ENCODE peak calls at places on chromosome 15, in six cellular contexts. One of them, this sample, is unnamed.

GRCh38 chr15:82851981-82852511 is 42.6 kb downstream of the WHAMM start:
- DNase-seq in heart right ventricle: no peak
- DNase-seq in skeletal muscle cell: no peak
- DNase-seq in BJ: no peak
- DNase-seq in pancreas: no peak
- DNase-seq in A549: no peak
- DNase-seq in this sample: no peak

GRCh38 chr15:37973856-37974255 is 39.4 kb downstream of the TMCO5A start:
- DNase-seq in heart right ventricle: no peak
- DNase-seq in skeletal muscle cell: no peak
- DNase-seq in BJ: no peak
- DNase-seq in pancreas: no peak
- DNase-seq in A549: no peak
- DNase-seq in this sample: no peak

GRCh38 chr15:99503411-99503810 is 62.4 kb upstream of the MEF2A start:
- DNase-seq in heart right ventricle: no peak
- DNase-seq in skeletal muscle cell: no peak
- DNase-seq in BJ: no peak
- DNase-seq in pancreas: no peak
- DNase-seq in A549: no peak
- DNase-seq in this sample: no peak

GRCh38 chr15:74732846-74733245 is 7.5 kb upstream of the CYP1A1 start:
- DNase-seq in heart right ventricle: no peak
- DNase-seq in skeletal muscle cell: no peak
- DNase-seq in BJ: no peak
- DNase-seq in pancreas: no peak
- DNase-seq in A549: no peak
- DNase-seq in this sample: no peak

GRCh38 chr15:97998307-97999071 is 38.0 kb downstream of the ARRDC4 start:
- DNase-seq in heart right ventricle: no peak
- DNase-seq in skeletal muscle cell: no peak
- DNase-seq in BJ: no peak
- DNase-seq in pancreas: no peak
- DNase-seq in A549: no peak
- DNase-seq in this sample: no peak

GRCh38 chr15:40055576-40056293 is 16.8 kb upstream of the SRP14 start:
- DNase-seq in heart right ventricle: peak; percentile 65
- DNase-seq in skeletal muscle cell: no peak
- DNase-seq in BJ: no peak
- DNase-seq in pancreas: peak; percentile 74
- DNase-seq in A549: no peak
- DNase-seq in this sample: no peak

GRCh38 chr15:38072507-38073277 is 138.3 kb downstream of the TMCO5A start:
- DNase-seq in heart right ventricle: peak; percentile 65
- DNase-seq in skeletal muscle cell: peak; percentile 39
- DNase-seq in BJ: no peak
- DNase-seq in pancreas: peak; percentile 64
- DNase-seq in A549: peak; percentile 39
- DNase-seq in this sample: peak; percentile 75

GRCh38 chr15:73681856-73682596 is 2.2 kb upstream of the CD276 start:
- DNase-seq in heart right ventricle: no peak
- DNase-seq in skeletal muscle cell: no peak
- DNase-seq in BJ: no peak
- DNase-seq in pancreas: no peak
- DNase-seq in A549: no peak
- DNase-seq in this sample: no peak

GRCh38 chr15:87155771-87156170 is 1076.1 kb downstream of the AGBL1 start:
- DNase-seq in heart right ventricle: no peak
- DNase-seq in skeletal muscle cell: no peak
- DNase-seq in BJ: no peak
- DNase-seq in pancreas: no peak
- DNase-seq in A549: no peak
- DNase-seq in this sample: no peak

GRCh38 chr15:78093242-78094020 is 1.1 kb downstream of the SH2D7 start:
- DNase-seq in heart right ventricle: no peak
- DNase-seq in skeletal muscle cell: peak; percentile 77
- DNase-seq in BJ: peak; percentile 75
- DNase-seq in pancreas: no peak
- DNase-seq in A549: no peak
- DNase-seq in this sample: no peak

GRCh38 chr15:83999396-84000120 is 236.0 kb upstream of the GOLGA6L4 start:
- DNase-seq in heart right ventricle: no peak
- DNase-seq in skeletal muscle cell: peak; percentile 4
- DNase-seq in BJ: no peak
- DNase-seq in pancreas: no peak
- DNase-seq in A549: no peak
- DNase-seq in this sample: no peak

GRCh38 chr15:78308422-78309021 is 9.1 kb upstream of the SKIC8 start:
- DNase-seq in heart right ventricle: peak; percentile 52
- DNase-seq in skeletal muscle cell: no peak
- DNase-seq in BJ: no peak
- DNase-seq in pancreas: peak; percentile 56
- DNase-seq in A549: peak; percentile 87
- DNase-seq in this sample: peak; percentile 76

GRCh38 chr15:70023769-70024491 is 73.8 kb downstream of the TLE3 start:
- DNase-seq in heart right ventricle: peak; percentile 52
- DNase-seq in skeletal muscle cell: peak; percentile 64
- DNase-seq in BJ: peak; percentile 19
- DNase-seq in pancreas: no peak
- DNase-seq in A549: no peak
- DNase-seq in this sample: peak; percentile 66

GRCh38 chr15:101017935-101018849 is 99.0 kb downstream of the LRRK1 start:
- DNase-seq in heart right ventricle: peak; percentile 2
- DNase-seq in skeletal muscle cell: no peak
- DNase-seq in BJ: no peak
- DNase-seq in pancreas: no peak
- DNase-seq in A549: no peak
- DNase-seq in this sample: no peak

GRCh38 chr15:58398053-58398452 is 33.7 kb upstream of the LIPC start:
- DNase-seq in heart right ventricle: no peak
- DNase-seq in skeletal muscle cell: no peak
- DNase-seq in BJ: no peak
- DNase-seq in pancreas: no peak
- DNase-seq in A549: no peak
- DNase-seq in this sample: no peak

GRCh38 chr15:62647195-62647865 is 395.2 kb upstream of the TPM1 start:
- DNase-seq in heart right ventricle: peak; percentile 14
- DNase-seq in skeletal muscle cell: no peak
- DNase-seq in BJ: peak; percentile 47
- DNase-seq in pancreas: no peak
- DNase-seq in A549: peak; percentile 93
- DNase-seq in this sample: no peak

GRCh38 chr15:57663262-57663661 is 43.3 kb upstream of the POLR2M start:
- DNase-seq in heart right ventricle: no peak
- DNase-seq in skeletal muscle cell: no peak
- DNase-seq in BJ: no peak
- DNase-seq in pancreas: no peak
- DNase-seq in A549: no peak
- DNase-seq in this sample: no peak

GRCh38 chr15:100163961-100164360 is 177.8 kb downstream of the ADAMTS17 start:
- DNase-seq in heart right ventricle: no peak
- DNase-seq in skeletal muscle cell: no peak
- DNase-seq in BJ: no peak
- DNase-seq in pancreas: no peak
- DNase-seq in A549: no peak
- DNase-seq in this sample: no peak

GRCh38 chr15:90892023-90892422 is 7.7 kb downstream of the FES start:
- DNase-seq in heart right ventricle: no peak
- DNase-seq in skeletal muscle cell: no peak
- DNase-seq in BJ: no peak
- DNase-seq in pancreas: no peak
- DNase-seq in A549: no peak
- DNase-seq in this sample: no peak

GRCh38 chr15:90892498-90893174 is 8.3 kb downstream of the FES start:
- DNase-seq in heart right ventricle: no peak
- DNase-seq in skeletal muscle cell: no peak
- DNase-seq in BJ: no peak
- DNase-seq in pancreas: no peak
- DNase-seq in A549: no peak
- DNase-seq in this sample: no peak

GRCh38 chr15:90895571-90896117 is 7.5 kb upstream of the MAN2A2 start:
- DNase-seq in heart right ventricle: no peak
- DNase-seq in skeletal muscle cell: no peak
- DNase-seq in BJ: no peak
- DNase-seq in pancreas: no peak
- DNase-seq in A549: no peak
- DNase-seq in this sample: no peak

GRCh38 chr15:90891346-90891949 is 7.1 kb downstream of the FES start:
- DNase-seq in heart right ventricle: no peak
- DNase-seq in skeletal muscle cell: no peak
- DNase-seq in BJ: no peak
- DNase-seq in pancreas: no peak
- DNase-seq in A549: no peak
- DNase-seq in this sample: peak; percentile 24

GRCh38 chr15:90893175-90894090 is 9.1 kb downstream of the FES start:
- DNase-seq in heart right ventricle: no peak
- DNase-seq in skeletal muscle cell: no peak
- DNase-seq in BJ: no peak
- DNase-seq in pancreas: no peak
- DNase-seq in A549: no peak
- DNase-seq in this sample: no peak
- H3K4me3 ChIP-seq in heart right ventricle: no peak overlapping the region
- H3K4me3 ChIP-seq in skeletal muscle cell: no peak overlapping the region
- H3K4me3 ChIP-seq in BJ: no peak overlapping the region
- H3K4me3 ChIP-seq in pancreas: no peak overlapping the region
- H3K4me3 ChIP-seq in A549: peak overlapping the region; percentile 8
- H3K4me3 ChIP-seq in this sample: no peak overlapping the region

GRCh38 chr15:64441852-64442251 is 18.5 kb upstream of the ZNF609 start:
- DNase-seq in heart right ventricle: no peak
- DNase-seq in skeletal muscle cell: no peak
- DNase-seq in BJ: no peak
- DNase-seq in pancreas: no peak
- DNase-seq in A549: no peak
- DNase-seq in this sample: no peak

GRCh38 chr15:64443747-64444621 is 16.4 kb upstream of the ZNF609 start:
- DNase-seq in heart right ventricle: peak; percentile 6
- DNase-seq in skeletal muscle cell: peak; percentile 60
- DNase-seq in BJ: peak; percentile 46
- DNase-seq in pancreas: no peak
- DNase-seq in A549: peak; percentile 83
- DNase-seq in this sample: no peak

GRCh38 chr15:64447536-64448315 is 12.7 kb upstream of the ZNF609 start:
- DNase-seq in heart right ventricle: no peak
- DNase-seq in skeletal muscle cell: no peak
- DNase-seq in BJ: no peak
- DNase-seq in pancreas: no peak
- DNase-seq in A549: no peak
- DNase-seq in this sample: no peak

GRCh38 chr15:64443016-64443415 is 17.4 kb upstream of the ZNF609 start:
- DNase-seq in heart right ventricle: no peak
- DNase-seq in skeletal muscle cell: no peak
- DNase-seq in BJ: no peak
- DNase-seq in pancreas: no peak
- DNase-seq in A549: no peak
- DNase-seq in this sample: no peak

DNA sequence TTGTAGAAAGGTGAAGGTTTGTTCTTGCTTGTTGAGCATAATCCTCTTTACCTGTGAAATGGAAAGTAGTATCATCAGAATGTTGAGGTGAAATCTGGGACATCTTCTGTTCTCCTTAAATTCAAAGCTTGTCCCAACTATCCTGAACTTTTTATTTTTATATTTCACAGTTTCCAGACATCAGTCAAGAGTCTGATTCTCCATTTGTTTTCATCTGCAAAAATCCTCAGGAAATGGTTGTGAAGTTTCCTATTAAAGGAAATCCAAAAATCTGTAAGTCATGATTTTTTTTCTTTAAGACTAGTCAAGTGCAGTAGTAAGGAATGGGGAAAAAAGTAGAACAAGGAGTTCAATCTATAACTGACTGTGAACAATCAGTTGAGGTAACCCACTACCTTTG is 15.5 kb upstream of the ZNF609 start:
- DNase-seq in heart right ventricle: no peak
- DNase-seq in skeletal muscle cell: no peak
- DNase-seq in BJ: no peak
- DNase-seq in pancreas: no peak
- DNase-seq in A549: no peak
- DNase-seq in this sample: no peak
- H3K4me3 ChIP-seq in heart right ventricle: no peak overlapping the region
- H3K4me3 ChIP-seq in skeletal muscle cell: no peak overlapping the region
- H3K4me3 ChIP-seq in BJ: no peak overlapping the region
- H3K4me3 ChIP-seq in pancreas: no peak overlapping the region
- H3K4me3 ChIP-seq in A549: no peak overlapping the region
- H3K4me3 ChIP-seq in this sample: no peak overlapping the region

DNA sequence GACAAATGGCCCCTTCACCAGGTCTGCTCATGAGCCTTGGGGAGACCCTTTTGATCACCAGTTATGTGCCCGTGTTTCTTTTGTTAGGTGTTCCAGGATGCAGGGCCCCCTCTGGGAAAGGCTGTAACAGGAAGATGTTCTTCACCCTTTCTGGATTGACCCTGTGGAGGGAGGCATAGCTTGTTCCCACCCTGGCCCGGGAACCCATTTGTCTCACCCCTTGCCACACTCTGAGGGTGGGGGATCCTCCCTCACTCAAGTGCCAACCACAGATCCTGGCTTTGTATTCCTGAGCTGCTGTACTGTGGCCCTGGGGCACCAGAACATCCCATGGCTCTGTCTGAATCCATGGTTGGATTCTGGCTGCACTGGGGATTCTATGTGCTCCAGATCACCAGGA is 18.9 kb downstream of the IL16 start:
- DNase-seq in heart right ventricle: no peak
- DNase-seq in skeletal muscle cell: no peak
- DNase-seq in BJ: no peak
- DNase-seq in pancreas: no peak
- DNase-seq in A549: no peak
- DNase-seq in this sample: no peak
- H3K4me3 ChIP-seq in heart right ventricle: no peak overlapping the region
- H3K4me3 ChIP-seq in skeletal muscle cell: no peak overlapping the region
- H3K4me3 ChIP-seq in BJ: no peak overlapping the region
- H3K4me3 ChIP-seq in pancreas: no peak overlapping the region
- H3K4me3 ChIP-seq in A549: no peak overlapping the region
- H3K4me3 ChIP-seq in this sample: no peak overlapping the region

DNA sequence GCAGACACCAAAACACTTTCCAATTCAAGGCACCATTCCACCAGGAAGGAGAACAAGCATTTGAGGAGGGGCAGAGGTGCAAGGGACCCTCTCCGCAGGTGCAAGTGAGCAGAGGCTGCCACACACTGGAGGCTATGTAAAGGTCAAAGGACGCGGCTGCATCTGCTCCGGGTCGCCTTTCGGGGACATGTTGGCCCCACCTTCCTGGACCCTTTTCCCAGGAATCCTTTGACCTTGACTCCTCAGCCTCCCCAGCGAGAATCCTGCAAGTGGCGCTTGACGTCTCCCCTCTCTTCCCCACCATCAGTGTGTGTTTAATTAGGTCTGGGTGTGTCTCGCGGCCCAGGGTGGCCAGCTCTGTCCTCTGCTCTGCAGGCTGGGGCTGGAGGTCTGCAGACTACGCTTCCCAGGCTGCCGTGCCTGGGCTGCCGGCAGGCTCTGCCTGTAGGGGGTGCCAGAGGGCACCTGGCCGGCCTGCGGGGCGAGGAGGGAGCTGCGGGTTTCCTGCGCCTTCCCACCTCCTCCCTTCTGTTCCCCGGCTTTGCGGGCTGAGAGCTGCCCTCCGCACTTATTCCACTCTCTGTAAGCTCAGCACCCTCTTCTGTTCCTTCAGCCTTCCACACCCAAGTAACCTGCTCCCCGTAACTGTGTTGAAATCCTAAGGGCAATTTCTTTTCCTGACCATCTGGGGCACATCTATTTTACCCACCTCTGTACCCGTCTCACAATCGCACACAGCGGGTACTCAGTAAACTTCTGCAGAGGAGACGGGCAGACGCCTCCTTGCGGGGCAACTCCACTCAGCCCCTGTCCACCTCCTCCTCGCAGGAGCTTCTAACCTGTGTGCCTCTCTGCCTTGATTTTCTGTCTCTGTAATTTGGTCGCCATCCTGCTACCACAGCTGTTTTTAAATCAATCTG is 129.8 kb downstream of the NSMCE3 start:
- DNase-seq in heart right ventricle: no peak
- DNase-seq in skeletal muscle cell: no peak
- DNase-seq in BJ: no peak
- DNase-seq in pancreas: peak; percentile 74
- DNase-seq in A549: peak; percentile 86
- DNase-seq in this sample: no peak
- H3K4me3 ChIP-seq in heart right ventricle: no peak overlapping the region
- H3K4me3 ChIP-seq in skeletal muscle cell: no peak overlapping the region
- H3K4me3 ChIP-seq in BJ: no peak overlapping the region
- H3K4me3 ChIP-seq in pancreas: peak overlapping the region; percentile 29
- H3K4me3 ChIP-seq in A549: no peak overlapping the region
- H3K4me3 ChIP-seq in this sample: no peak overlapping the region

This sample was measured in lower lobe of right lung.